ENCODE peak calls at places on chromosomes 2 and 18, in seven cellular contexts. K is fibroblast of lung, J is cardiac muscle cell, G is adrenal gland, O is OCI-LY7, A is brain microvascular endothelial cell, Z is upper lobe of right lung. C is an unnamed sample. For H3K36me3, the result is how much of the 10 kb centered on the place peaks cover.

GRCh38 chr2:19850056-19850455 is 51.7 kb downstream of the TTC32 start:
- DNase-seq in K (no peak), J (no peak), G (no peak), O (no peak), A (no peak), Z (no peak), C (no peak)

GRCh38 chr2:167388497-167388896 is 500.2 kb downstream of the XIRP2 start:
- DNase-seq in K (no peak), J (no peak), G (no peak), O (no peak), A (no peak), Z (no peak), C (no peak)

GRCh38 chr2:70086278-70086837 is 919 bp upstream of the PCBP1 start:
- DNase-seq in K (peak), J (peak), G (peak), O (peak), A (peak), Z (peak), C (peak)

GRCh38 chr2:38997784-38998183 is 108.1 kb downstream of the ARHGEF33 start:
- DNase-seq in K (peak), J (no peak), G (peak), O (no peak), A (peak), Z (no peak), C (no peak)

GRCh38 chr2:170696006-170696405 is 19.1 kb upstream of the SP5 start:
- DNase-seq in K (no peak), J (peak), G (no peak), O (no peak), A (no peak), Z (no peak), C (no peak)

GRCh38 chr2:26977012-26977411 is 6.6 kb downstream of the MAPRE3 start:
- DNase-seq in K (no peak), J (no peak), G (no peak), O (no peak), A (no peak), Z (no peak), C (no peak)

GRCh38 chr2:23745726-23746105 is 181.2 kb downstream of the ATAD2B start:
- DNase-seq in K (peak), J (no peak), G (peak), O (no peak), A (peak), Z (no peak), C (peak)

GRCh38 chr2:199302851-199303250 is 154.9 kb downstream of the SATB2 start:
- DNase-seq in K (peak), J (peak), G (no peak), O (no peak), A (peak), Z (no peak), C (no peak)

GRCh38 chr2:105344704-105345345 is 7.5 kb downstream of the C2orf49 start:
- DNase-seq in K (no peak), J (peak), G (no peak), O (peak), A (no peak), Z (no peak), C (no peak)

GRCh38 chr18:12057419-12058039 is 36.1 kb upstream of the ANKRD62 start:
- DNase-seq in K (no peak), J (no peak), G (no peak), O (no peak), A (no peak), Z (no peak), C (no peak)

GRCh38 chr18:36899289-36899688 is 70.4 kb downstream of the KIAA1328 start:
- DNase-seq in K (no peak), J (no peak), G (no peak), O (peak), A (no peak), Z (no peak), C (no peak)

GRCh38 chr2:172516299-172516698 is 39.6 kb upstream of the PDK1 start:
- DNase-seq in K (peak), J (no peak), G (no peak), O (no peak), A (peak), Z (no peak), C (no peak)

GRCh38 chr18:10076502-10077030 is 162.8 kb downstream of the VAPA start:
- DNase-seq in K (no peak), J (no peak), G (no peak), O (no peak), A (no peak), Z (no peak), C (no peak)

GRCh38 chr2:212832211-212833195 is 293.9 kb upstream of the ERBB4 start:
- DNase-seq in K (no peak), J (no peak), G (peak), O (no peak), A (no peak), Z (peak), C (peak)

GRCh38 chr2:233278921-233279320 is 27.4 kb downstream of the ATG16L1 start:
- DNase-seq in K (no peak), J (no peak), G (no peak), O (no peak), A (no peak), Z (no peak), C (no peak)
- H3K36me3 ChIP-seq in K (under half), J (half or more), G (half or more), O (half or more), A (half or more), Z (half or more), C (half or more)

DNA sequence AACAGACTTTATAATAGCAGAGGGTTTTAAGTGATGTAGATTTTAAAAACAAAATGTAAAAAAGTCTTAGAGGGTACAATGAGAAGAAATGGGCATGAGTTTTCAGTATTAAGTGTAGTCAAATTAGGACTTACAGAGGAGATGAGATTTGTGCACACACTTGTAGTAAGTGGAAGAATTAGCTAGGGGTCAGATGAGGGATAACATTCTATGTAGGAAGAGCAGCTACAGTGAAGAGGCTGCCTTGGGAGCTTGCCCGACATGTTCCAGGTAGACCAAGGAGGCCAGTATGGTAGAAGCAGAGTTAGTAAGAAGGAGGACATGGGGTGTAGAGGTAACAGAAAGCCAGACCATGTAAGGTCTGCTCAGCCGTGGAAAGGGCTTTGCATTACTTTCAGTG is 189.2 kb upstream of the DSEL start:
- DNase-seq in K (no peak), J (peak), G (no peak), O (no peak), A (no peak), Z (no peak), C (no peak)
- TF ChIP-seq CTCF in K (no peak), J (peak), G (no peak), O (no peak), A (peak), Z (no peak), C (no peak)

GRCh38 chr18:13229021-13229671 is 10.6 kb downstream of the LDLRAD4 start:
- DNase-seq in K (no peak), J (no peak), G (peak), O (no peak), A (no peak), Z (no peak), C (no peak)
- H3K36me3 ChIP-seq in K (under half), J (under half), G (under half), O (under half), A (under half), Z (under half), C (under half)

DNA sequence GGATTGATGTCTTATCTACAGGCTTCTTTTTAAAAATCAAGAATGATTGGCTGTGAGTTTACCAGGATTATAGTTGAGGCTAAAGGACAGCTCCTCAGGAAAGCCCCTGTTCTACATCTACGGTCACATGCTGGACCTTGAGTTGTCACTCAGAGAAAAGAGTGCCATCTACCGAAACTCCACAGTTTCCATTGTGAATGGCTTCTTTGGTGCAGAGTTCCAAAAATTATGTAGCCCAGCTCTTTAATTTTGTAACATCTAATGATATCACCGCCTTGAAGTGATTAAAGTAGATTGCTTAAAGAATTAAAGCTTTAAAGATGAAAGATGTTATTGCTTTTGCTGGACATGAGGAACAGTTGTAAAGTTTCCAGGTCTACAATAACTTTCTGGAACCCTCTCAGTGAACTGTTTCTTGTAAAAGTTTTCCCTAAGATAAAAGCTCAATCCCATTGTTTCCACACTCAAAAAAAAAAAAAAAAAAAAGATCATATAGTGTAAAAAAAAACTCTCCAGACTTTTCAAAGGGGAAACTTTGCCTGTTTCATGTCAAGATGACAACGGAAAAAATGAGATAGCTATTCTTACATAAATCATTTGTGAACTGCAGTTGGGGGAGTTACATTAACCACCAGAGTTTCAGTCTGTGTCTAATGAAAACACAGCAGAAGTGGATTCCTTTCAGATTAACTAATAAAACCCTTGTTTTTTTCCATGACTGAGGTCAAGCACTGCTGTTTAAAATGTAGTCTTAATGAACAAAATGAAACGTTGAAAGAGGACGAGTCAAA is 4.3 kb downstream of the COL3A1 start:
- DNase-seq in K (peak), J (peak), G (no peak), O (no peak), A (peak), Z (no peak), C (no peak)
- TF ChIP-seq CTCF in K (peak), J (peak), G (no peak), O (peak), A (peak), Z (peak), C (peak)

GRCh38 chr18:21404426-21404825 is 162.4 kb downstream of the GREB1L start:
- DNase-seq in K (no peak), J (no peak), G (no peak), O (no peak), A (no peak), Z (no peak), C (no peak)
- H3K36me3 ChIP-seq in K (under half), J (under half), G (under half), O (under half), A (under half), Z (under half), C (under half)

GRCh38 chr2:74917702-74918619 is 40.5 kb upstream of the POLE4 start:
- DNase-seq in K (peak), J (peak), G (no peak), O (no peak), A (peak), Z (no peak), C (no peak)
- TF ChIP-seq CTCF in K (no peak), J (no peak), G (no peak), O (no peak), A (peak), Z (no peak), C (no peak)

DNA sequence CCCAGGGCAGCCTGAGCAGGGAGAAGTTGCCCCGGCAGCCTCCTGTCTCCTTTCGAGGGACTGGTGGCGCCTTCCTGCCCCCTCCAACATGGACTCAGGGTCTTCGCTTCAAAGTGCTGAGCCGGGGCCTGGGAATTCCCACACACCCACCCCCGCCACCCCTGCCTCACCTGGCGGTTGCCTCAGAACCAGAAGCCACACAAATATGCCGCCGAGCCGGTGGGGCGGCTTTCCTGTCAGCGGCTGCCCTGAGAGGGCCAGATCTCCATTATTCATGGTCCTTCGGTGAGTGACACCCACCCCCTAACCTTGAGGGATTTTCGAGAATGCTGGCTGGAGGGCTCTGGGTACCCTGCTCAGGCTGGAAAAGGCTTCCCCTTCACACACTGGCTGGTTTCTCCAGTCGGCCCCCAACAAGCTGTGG is 71.7 kb downstream of the SMAD7 start:
- DNase-seq in K (no peak), J (no peak), G (no peak), O (no peak), A (no peak), Z (peak), C (no peak)
- H3K36me3 ChIP-seq in K (under half), J (under half), G (under half), O (under half), A (under half), Z (under half), C (under half)

GRCh38 chr2:51014722-51015121 is 17.2 kb downstream of the NRXN1 start:
- DNase-seq in K (no peak), J (no peak), G (no peak), O (no peak), A (no peak), Z (no peak), C (no peak)
- TF ChIP-seq CTCF in K (no peak), J (no peak), G (no peak), O (no peak), A (no peak), Z (no peak), C (no peak)

C was measured in right lobe of liver.